ENCODE peak calls at places on chromosomes 12 and 14, in four cellular contexts. O is putamen, N is Daoy, X is NCI-H2107. Q is an unnamed sample.

GRCh38 chr12:118608770-118609344 is 232.5 kb downstream of the SUDS3 start:
- DNase-seq in X (no peak), O (no peak), N (no peak), Q (no peak)

GRCh38 chr14:106378191-106378590 is 851.8 kb downstream of the TMEM121 start:
- DNase-seq in X (no peak), O (no peak), N (no peak), Q (no peak)

GRCh38 chr14:60171690-60172089 is 6.5 kb upstream of the DHRS7 start:
- DNase-seq in N (no peak), O (no peak), X (no peak), Q (no peak)

GRCh38 chr12:22310712-22311111 is 23.8 kb downstream of the ST8SIA1 start:
- DNase-seq in N (no peak), X (no peak), O (no peak), Q (no peak)

GRCh38 chr12:29752121-29752520 is 31.6 kb downstream of the TMTC1 start:
- DNase-seq in X (no peak), O (no peak), N (no peak), Q (no peak)

GRCh38 chr14:23186913-23187654 is 3.6 kb upstream of the SLC7A8 start:
- DNase-seq in X (no peak), O (no peak), N (peak), Q (peak)

GRCh38 chr12:117139025-117139717 is 40.0 kb upstream of the TESC start:
- DNase-seq in X (no peak), N (no peak), O (no peak), Q (no peak)

GRCh38 chr14:21723431-21724045 is 49.9 kb upstream of the OR4E1 start:
- DNase-seq in N (peak), X (no peak), O (no peak), Q (peak)

GRCh38 chr14:100654025-100654813 is 67.0 kb upstream of the BEGAIN start:
- DNase-seq in O (no peak), N (no peak), X (no peak), Q (no peak)

GRCh38 chr14:59474172-59474571 is 9.0 kb upstream of the GPR135 start:
- DNase-seq in O (no peak), X (no peak), N (peak), Q (no peak)

GRCh38 chr12:118302053-118302452 is 70.7 kb downstream of the TAOK3 start:
- DNase-seq in X (no peak), O (no peak), N (peak), Q (no peak)

GRCh38 chr12:19925881-19926665 is 442.3 kb upstream of the PDE3A start:
- DNase-seq in O (no peak), N (no peak), X (no peak), Q (no peak)

GRCh38 chr14:80538633-80539375 is 327.5 kb upstream of the DIO2 start:
- DNase-seq in O (no peak), X (no peak), N (no peak), Q (no peak)

GRCh38 chr14:103087343-103087835 is 3.4 kb downstream of the LBHD2 start:
- DNase-seq in X (no peak), N (no peak), O (no peak), Q (no peak)

GRCh38 chr14:101598159-101598558 is 36.9 kb downstream of the DIO3 start:
- DNase-seq in O (no peak), X (no peak), N (no peak), Q (no peak)

GRCh38 chr14:85165091-85165490 is 364.9 kb upstream of the FLRT2 start:
- DNase-seq in N (no peak), X (no peak), O (no peak), Q (no peak)

GRCh38 chr12:89928467-89928866 is 219.8 kb upstream of the ATP2B1 start:
- DNase-seq in N (no peak), X (no peak), O (no peak), Q (no peak)

GRCh38 chr12:56596815-56597214 is 33.3 kb downstream of the BAZ2A start:
- DNase-seq in X (no peak), O (no peak), N (no peak), Q (no peak)

GRCh38 chr12:12528361-12529092 is 34.1 kb downstream of the DUSP16 start:
- DNase-seq in O (no peak), N (no peak), X (no peak), Q (no peak)

GRCh38 chr12:51840966-51841365 is 7.6 kb downstream of the FIGNL2 start:
- DNase-seq in N (no peak), O (no peak), X (no peak), Q (no peak)

GRCh38 chr12:93165384-93165932 is 212.3 kb upstream of the NUDT4 start:
- DNase-seq in N (no peak), X (no peak), O (no peak), Q (no peak)

GRCh38 chr12:38588618-38589309 is 272.2 kb downstream of the ALG10B start:
- DNase-seq in O (no peak), X (no peak), N (no peak), Q (no peak)

GRCh38 chr12:14960548-14961465 is 594 bp downstream of the ARHGDIB start:
- DNase-seq in O (no peak), X (no peak), N (peak), Q (no peak)

GRCh38 chr12:111570090-111570961 is 28.8 kb downstream of the ATXN2 start:
- DNase-seq in N (peak), X (no peak), O (no peak), Q (no peak)

GRCh38 chr12:119479121-119479561 is 114.4 kb upstream of the TMEM233 start:
- DNase-seq in X (no peak), N (peak), O (no peak), Q (peak)

Q was measured in pons.